ENCODE peak calls at places on chromosomes 7 and 10, in six cellular contexts. M is neuronal stem cell, D is mesenchymal stem cell, X is IMR-90, P is H9, U is H1. W is an unnamed sample.
A peak's percentile ranks its signal among the peaks of the same experiment; 100 is the strongest.

GRCh38 chr10:98170249-98171117 is 36.0 kb downstream of the R3HCC1L start:
- DNase-seq in M (peak; percentile 59), U (peak; percentile 66), D (peak; percentile 59), X (peak; percentile 60), P (peak; percentile 77), W (peak; percentile 92)

GRCh38 chr7:97771576-97771975 is 39.7 kb downstream of the TAC1 start:
- DNase-seq in X (no peak), U (no peak), M (no peak), P (no peak), D (no peak), W (no peak)

GRCh38 chr7:25029075-25029474 is 49.1 kb upstream of the OSBPL3 start:
- DNase-seq in M (no peak), X (no peak), P (no peak), U (no peak), D (no peak), W (no peak)

GRCh38 chr10:123576706-123577105 is 89.4 kb upstream of the GPR26 start:
- DNase-seq in X (no peak), U (no peak), P (no peak), M (no peak), D (no peak), W (no peak)

GRCh38 chr7:98760201-98760651 is 109.6 kb downstream of the TMEM130 start:
- DNase-seq in P (no peak), M (no peak), U (no peak), D (no peak), X (no peak), W (no peak)

GRCh38 chr7:75033064-75033463 is 40.5 kb downstream of the RCC1L start:
- DNase-seq in X (no peak), P (peak; percentile 74), U (peak; percentile 75), D (no peak), M (no peak), W (peak; percentile 71)

GRCh38 chr10:132554991-132555647 is 17.5 kb downstream of the INPP5A start:
- DNase-seq in X (no peak), U (no peak), M (no peak), P (no peak), D (no peak), W (no peak)

GRCh38 chr7:2628137-2628482 is 3.7 kb upstream of the TTYH3 start:
- DNase-seq in X (no peak), U (no peak), M (no peak), P (no peak), D (no peak), W (no peak)

GRCh38 chr10:1404953-1405260 is 332.4 kb downstream of the ADARB2 start:
- DNase-seq in D (no peak), P (no peak), X (no peak), U (peak; percentile 38), M (no peak), W (no peak)

GRCh38 chr10:26574783-26575182 is 122.7 kb upstream of the PDSS1 start:
- DNase-seq in P (no peak), X (no peak), M (no peak), D (no peak), U (no peak), W (no peak)

GRCh38 chr7:73789051-73789450 is 19.0 kb upstream of the CLDN3 start:
- DNase-seq in P (no peak), U (no peak), D (no peak), M (no peak), X (no peak), W (no peak)
- H2BK15ac ChIP-seq in P (no peak overlapping the region), U (no peak overlapping the region), D (no peak overlapping the region), M (no peak overlapping the region), X (no peak overlapping the region), W (no peak overlapping the region)

GRCh38 chr10:80154978-80155695 is 22.6 kb downstream of the PLAC9 start:
- DNase-seq in U (no peak), P (no peak), M (no peak), X (peak; percentile 96), D (peak; percentile 76), W (no peak)
- H2BK120ac ChIP-seq in U (no peak overlapping the region), P (no peak overlapping the region), M (no peak overlapping the region), X (peak overlapping the region; percentile 96), D (peak overlapping the region; percentile 54), W (no peak overlapping the region)

DNA sequence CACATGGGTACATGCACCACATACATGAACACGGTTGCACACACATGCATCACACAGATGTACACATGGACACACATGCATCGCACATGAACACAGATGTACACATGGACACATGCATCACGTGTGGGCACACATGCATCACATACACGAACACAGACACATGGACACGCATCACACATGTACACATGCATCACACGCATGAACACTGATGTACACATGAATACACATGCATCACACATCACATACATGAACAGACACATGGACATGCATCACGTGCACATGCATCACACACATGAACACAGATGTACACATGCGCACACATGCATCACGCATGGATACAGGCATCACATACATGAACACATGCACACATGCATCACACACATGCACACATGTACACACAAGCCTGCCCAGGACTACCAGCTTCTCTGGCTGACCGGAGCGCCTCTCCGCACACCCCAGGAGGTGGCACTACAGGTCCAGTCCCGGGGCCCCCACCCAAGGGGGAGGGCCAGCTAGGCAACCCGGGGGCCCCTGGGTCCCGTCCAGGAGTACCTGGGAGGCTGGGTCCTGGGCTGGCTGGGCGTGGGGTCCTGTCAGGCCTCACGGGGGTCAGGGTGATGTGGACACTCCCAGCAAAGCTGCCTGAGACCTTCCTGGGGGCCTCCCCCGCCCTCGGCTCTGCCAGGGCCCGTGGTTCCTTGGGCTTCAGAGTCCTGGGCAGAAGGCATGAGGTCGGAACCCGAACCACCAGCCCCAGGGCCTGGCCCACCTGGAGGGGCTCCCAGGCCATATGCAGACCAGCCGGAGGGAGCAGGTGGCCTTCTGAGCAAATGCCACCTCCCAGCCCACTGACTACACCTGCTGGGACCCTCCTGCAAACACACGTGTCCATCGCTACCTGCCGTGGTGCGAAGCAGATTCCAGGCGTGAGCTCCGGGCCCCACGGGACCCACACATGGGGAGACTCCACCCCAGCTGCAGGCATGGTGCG is 19.6 kb downstream of the MICALL2 start:
- DNase-seq in P (no peak), X (no peak), D (no peak), M (no peak), U (no peak), W (no peak)
- H3K23ac ChIP-seq in P (no peak overlapping the region), X (no peak overlapping the region), D (no peak overlapping the region), M (peak overlapping the region; percentile 89), U (no peak overlapping the region), W (no peak overlapping the region)

GRCh38 chr7:153628825-153629224 is 423.4 kb upstream of the DPP6 start:
- DNase-seq in U (no peak), M (no peak), P (no peak), X (no peak), D (no peak), W (no peak)
- H2BK15ac ChIP-seq in U (no peak overlapping the region), M (no peak overlapping the region), P (no peak overlapping the region), X (no peak overlapping the region), D (no peak overlapping the region), W (no peak overlapping the region)